ENCODE peak calls at places on chromosomes 13 and 19, in six cellular contexts. D is gastrocnemius medialis, J is ovary, G is Peyer's patch, M is GM12891, U is esophagus squamous epithelium. A is an unnamed sample.

GRCh38 chr19:43618921-43619261 is 538 bp downstream of the ZNF428 start:
- DNase-seq in D (no peak), J (no peak), G (no peak), M (peak; percentile 68), U (no peak), A (peak; percentile 82)

GRCh38 chr19:45103200-45103624 is 10.2 kb downstream of the PPP1R37 start:
- DNase-seq in D (no peak), J (peak; percentile 52), G (no peak), M (no peak), U (no peak), A (no peak)

GRCh38 chr19:14318873-14319272 is 62.4 kb upstream of the ADGRE5 start:
- DNase-seq in D (no peak), J (no peak), G (peak; percentile 53), M (no peak), U (no peak), A (no peak)

GRCh38 chr13:21106089-21106488 is 44.7 kb upstream of the LATS2 start:
- DNase-seq in D (no peak), J (no peak), G (no peak), M (no peak), U (no peak), A (no peak)

GRCh38 chr19:13396256-13397080 is 109.8 kb downstream of the CACNA1A start:
- DNase-seq in D (no peak), J (no peak), G (no peak), M (no peak), U (no peak), A (peak; percentile 16)

GRCh38 chr19:34254552-34255432 is at the start of gene GARRE1:
- DNase-seq in D (no peak), J (peak; percentile 73), G (peak; percentile 73), M (no peak), U (no peak), A (peak; percentile 84)

GRCh38 chr19:14168993-14169392 is 32.6 kb upstream of the ASF1B start:
- DNase-seq in D (no peak), J (no peak), G (no peak), M (no peak), U (no peak), A (no peak)

GRCh38 chr13:75481176-75482069 is 546 bp downstream of the TBC1D4 start:
- DNase-seq in D (peak; percentile 42), J (peak; percentile 72), G (peak; percentile 74), M (peak; percentile 17), U (no peak), A (peak; percentile 69)

GRCh38 chr19:28465317-28466086 is 747.4 kb downstream of the UQCRFS1 start:
- DNase-seq in D (no peak), J (no peak), G (no peak), M (no peak), U (no peak), A (no peak)

GRCh38 chr13:73060251-73061160 is 1.7 kb downstream of the KLF5 start:
- DNase-seq in D (peak; percentile 28), J (peak; percentile 43), G (no peak), M (no peak), U (no peak), A (peak; percentile 29)

GRCh38 chr19:10079031-10079453 is 7.1 kb upstream of the SHFL start:
- DNase-seq in D (no peak), J (no peak), G (no peak), M (no peak), U (no peak), A (no peak)

GRCh38 chr19:2237051-2237868 is 636 bp downstream of the SF3A2 start:
- DNase-seq in D (no peak), J (no peak), G (no peak), M (no peak), U (no peak), A (peak; percentile 63)
- TF ChIP-seq POLR2A in D (no peak), J (no peak), G (no peak), M (no peak), U (no peak), A (no peak)

GRCh38 chr19:15332311-15332996 is at the start of gene BRD4:
- DNase-seq in D (peak; percentile 62), J (peak; percentile 87), G (peak; percentile 86), M (peak; percentile 72), U (no peak), A (peak; percentile 81)
- TF ChIP-seq POLR2A in D (peak; percentile 78), J (no peak), G (peak; percentile 48), M (no peak), U (peak; percentile 60), A (peak; percentile 13)

GRCh38 chr19:20107301-20107700 is 29.5 kb downstream of the ZNF90 start:
- DNase-seq in D (no peak), J (no peak), G (no peak), M (no peak), U (no peak), A (no peak)

GRCh38 chr19:20103091-20103501 is 25.3 kb downstream of the ZNF90 start:
- DNase-seq in D (no peak), J (no peak), G (no peak), M (no peak), U (no peak), A (no peak)

GRCh38 chr19:20102097-20102496 is 24.3 kb downstream of the ZNF90 start:
- DNase-seq in D (no peak), J (no peak), G (no peak), M (no peak), U (no peak), A (no peak)
- TF ChIP-seq POLR2A in D (no peak), J (no peak), G (no peak), M (no peak), U (no peak), A (no peak)

DNA sequence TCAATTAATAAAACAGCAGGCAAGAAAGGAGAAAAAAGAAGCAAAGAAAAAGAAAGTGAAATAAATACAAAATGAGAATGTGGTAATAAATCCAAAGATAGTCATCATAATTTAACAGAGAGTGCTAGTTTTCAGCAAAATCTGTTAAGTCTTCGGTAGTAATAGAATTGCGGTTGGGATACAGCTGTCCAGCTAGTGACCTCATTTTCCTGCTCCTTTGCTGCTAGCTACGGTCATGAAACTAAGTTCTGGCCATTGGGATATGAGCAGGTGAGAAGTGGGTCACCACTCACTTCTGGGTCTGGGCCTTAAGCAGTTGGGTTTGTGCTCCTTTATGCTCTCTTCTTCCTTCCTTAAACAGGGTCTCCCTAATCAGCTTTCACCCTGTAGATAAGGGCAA is 11.7 kb upstream of the DGKH start:
- DNase-seq in D (no peak), J (no peak), G (no peak), M (no peak), U (no peak), A (no peak)
- TF ChIP-seq POLR2A in D (no peak), J (no peak), G (no peak), M (no peak), U (no peak), A (no peak)

GRCh38 chr19:2477141-2477710 is 1.3 kb downstream of the GADD45B start:
- DNase-seq in D (peak; percentile 65), J (peak; percentile 59), G (peak; percentile 79), M (no peak), U (no peak), A (no peak)
- TF ChIP-seq POLR2A in D (no peak), J (no peak), G (no peak), M (no peak), U (peak; percentile 14), A (no peak)

GRCh38 chr13:113187263-113187669 is 21.2 kb downstream of the PCID2 start:
- DNase-seq in D (peak; percentile 93), J (peak; percentile 53), G (no peak), M (no peak), U (peak; percentile 15), A (peak; percentile 89)
- TF ChIP-seq POLR2A in D (no peak), J (no peak), G (no peak), M (no peak), U (no peak), A (no peak)

A was measured in erythroblast.